ENCODE peak calls at places on chromosome 18, in seven cellular contexts. Q is NCI-H2107, G is GM04504, P is ACHN, R is dorsolateral prefrontal cortex, X is anterior cingulate cortex, V is A172. C is an unnamed sample.

GRCh38 chr18:35267161-35267651 is 22.8 kb downstream of the ZSCAN30 start:
- DNase-seq in R (peak; percentile 81), Q (peak; percentile 87), P (no peak), X (peak; percentile 86), V (no peak), G (no peak), C (peak; percentile 73)

GRCh38 chr18:10303171-10303570 is 151.3 kb upstream of the APCDD1 start:
- DNase-seq in R (no peak), V (no peak), Q (no peak), P (no peak), G (no peak), X (no peak), C (no peak)

GRCh38 chr18:26637324-26637723 is 89.0 kb upstream of the KCTD1 start:
- DNase-seq in V (no peak), G (no peak), P (no peak), R (no peak), Q (no peak), X (no peak), C (no peak)

GRCh38 chr18:58314284-58314683 is 270.3 kb downstream of the NEDD4L start:
- DNase-seq in R (peak; percentile 45), G (peak; percentile 93), X (peak; percentile 55), Q (no peak), P (peak; percentile 68), V (peak; percentile 83), C (no peak)

GRCh38 chr18:48390641-48391040 is 18.5 kb downstream of the ZBTB7C start:
- DNase-seq in X (no peak), Q (no peak), P (no peak), V (no peak), R (no peak), G (no peak), C (no peak)

GRCh38 chr18:51603551-51603950 is 406.1 kb upstream of the MEX3C start:
- DNase-seq in V (no peak), X (no peak), P (no peak), R (no peak), G (no peak), Q (no peak), C (no peak)

GRCh38 chr18:3603460-3604259 is 153.7 kb downstream of the TGIF1 start:
- DNase-seq in R (no peak), X (peak; percentile 46), V (peak; percentile 98), Q (no peak), G (peak; percentile 93), P (peak; percentile 96), C (peak; percentile 10)

GRCh38 chr18:63363951-63364350 is 3.1 kb downstream of the KDSR start:
- DNase-seq in V (no peak), P (no peak), Q (no peak), R (no peak), G (no peak), X (no peak), C (no peak)

GRCh38 chr18:10590412-10590811 is 64.6 kb downstream of the NAPG start:
- DNase-seq in P (no peak), G (no peak), R (no peak), X (no peak), Q (no peak), V (no peak), C (no peak)

GRCh38 chr18:54532222-54532621 is 58.8 kb upstream of the DYNAP start:
- DNase-seq in X (no peak), R (no peak), V (no peak), G (no peak), P (no peak), Q (no peak), C (no peak)

GRCh38 chr18:41906528-41907256 is 48.3 kb upstream of the PIK3C3 start:
- DNase-seq in X (no peak), Q (no peak), V (peak; percentile 63), R (no peak), G (peak; percentile 22), P (peak; percentile 42), C (no peak)

GRCh38 chr18:22933958-22934423 is 863 bp downstream of the RBBP8 start:
- DNase-seq in R (no peak), P (peak; percentile 20), Q (no peak), V (no peak), X (no peak), G (no peak), C (no peak)

GRCh38 chr18:54852780-54853675 is 24.8 kb downstream of the RAB27B start:
- DNase-seq in G (no peak), X (no peak), V (no peak), P (no peak), Q (no peak), R (no peak), C (no peak)

GRCh38 chr18:26483633-26484032 is 64.7 kb downstream of the KCTD1 start:
- DNase-seq in R (no peak), G (no peak), X (no peak), V (no peak), P (no peak), Q (no peak), C (no peak)

GRCh38 chr18:6994719-6995430 is 122.7 kb downstream of the LAMA1 start:
- DNase-seq in P (no peak), R (peak; percentile 4), V (peak; percentile 59), G (peak; percentile 3), Q (no peak), X (no peak), C (no peak)

GRCh38 chr18:6058941-6059340 is 163.6 kb upstream of the TMEM200C start:
- DNase-seq in P (no peak), G (no peak), V (peak; percentile 14), X (no peak), Q (peak; percentile 55), R (no peak), C (no peak)

C was measured in hypothalamus.